ENCODE peak calls at places on chromosomes 6 and 20, in six cellular contexts. J, Q, F, Z, A and C are unnamed samples. For H3K4me1, the result is how much of the 10 kb centered on the place peaks cover.

GRCh38 chr20:51100617-51101016 is 77.7 kb upstream of the KCNG1 start:
- DNase-seq in J (no peak), Q (no peak), F (no peak), Z (no peak), A (no peak), C (no peak)

GRCh38 chr6:150325093-150325772 is 43.6 kb upstream of the IYD start:
- DNase-seq in J (peak), Q (no peak), F (no peak), Z (no peak), A (no peak), C (peak)

GRCh38 chr20:47263502-47264084 is 92.9 kb downstream of the ZMYND8 start:
- DNase-seq in J (no peak), Q (no peak), F (peak), Z (no peak), A (no peak), C (no peak)

GRCh38 chr6:54111341-54111740 is at the start of gene MLIP:
- DNase-seq in J (no peak), Q (no peak), F (no peak), Z (no peak), A (no peak), C (no peak)

GRCh38 chr6:169935348-169935718 is 183.9 kb downstream of the ERMARD start:
- DNase-seq in J (no peak), Q (no peak), F (no peak), Z (no peak), A (no peak), C (no peak)

GRCh38 chr6:10999994-11000393 is 44.1 kb downstream of the ELOVL2 start:
- DNase-seq in J (no peak), Q (no peak), F (no peak), Z (no peak), A (no peak), C (no peak)

GRCh38 chr20:62485062-62485700 is 9.4 kb upstream of the GATA5 start:
- DNase-seq in J (no peak), Q (no peak), F (peak), Z (no peak), A (no peak), C (no peak)

GRCh38 chr6:11381801-11382513 is 149.5 kb upstream of the NEDD9 start:
- DNase-seq in J (no peak), Q (peak), F (no peak), Z (peak), A (no peak), C (peak)

GRCh38 chr20:58685988-58686387 is 6.6 kb upstream of the NPEPL1 start:
- DNase-seq in J (no peak), Q (no peak), F (no peak), Z (no peak), A (no peak), C (no peak)

GRCh38 chr6:56840467-56841371 is 114.2 kb upstream of the BEND6 start:
- DNase-seq in J (peak), Q (no peak), F (no peak), Z (no peak), A (peak), C (no peak)

GRCh38 chr20:43844778-43845614 is 69.7 kb upstream of the TOX2 start:
- DNase-seq in J (peak), Q (no peak), F (no peak), Z (no peak), A (peak), C (no peak)

GRCh38 chr20:25499855-25500434 is 85.4 kb downstream of the NINL start:
- DNase-seq in J (no peak), Q (no peak), F (no peak), Z (no peak), A (no peak), C (no peak)

GRCh38 chr6:136288566-136289326 is 900 bp downstream of the BCLAF1 start:
- DNase-seq in J (peak), Q (peak), F (peak), Z (peak), A (peak), C (peak)

GRCh38 chr6:136284909-136285308 is 4.7 kb downstream of the BCLAF1 start:
- DNase-seq in J (peak), Q (no peak), F (no peak), Z (no peak), A (no peak), C (no peak)

GRCh38 chr6:136280032-136280609 is 9.5 kb downstream of the BCLAF1 start:
- DNase-seq in J (no peak), Q (no peak), F (no peak), Z (no peak), A (no peak), C (no peak)

DNA sequence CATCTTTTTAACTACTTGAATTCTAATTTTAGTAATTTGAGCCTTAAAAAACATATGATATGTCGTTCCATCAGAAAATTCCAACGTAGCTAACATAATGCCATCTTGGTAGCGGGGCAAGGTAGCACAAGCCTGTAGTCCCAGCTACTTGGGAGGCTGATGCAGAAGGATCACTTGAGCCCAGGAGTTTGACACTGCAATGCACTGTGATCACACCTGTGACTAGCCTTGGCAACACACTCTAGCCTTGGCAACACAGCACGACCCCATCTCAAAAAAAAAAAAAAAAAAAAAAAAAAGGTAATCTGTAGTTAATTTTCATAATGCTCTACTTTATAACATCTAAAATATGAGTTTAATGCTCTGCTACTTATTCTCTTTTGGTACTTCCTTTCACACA is 6.7 kb downstream of the BCLAF1 start:
- DNase-seq in J (no peak), Q (no peak), F (no peak), Z (no peak), A (no peak), C (no peak)
- H3K4me1 ChIP-seq in J (under half), Q (half or more), F (under half), Z (under half), A (half or more), C (half or more)

DNA sequence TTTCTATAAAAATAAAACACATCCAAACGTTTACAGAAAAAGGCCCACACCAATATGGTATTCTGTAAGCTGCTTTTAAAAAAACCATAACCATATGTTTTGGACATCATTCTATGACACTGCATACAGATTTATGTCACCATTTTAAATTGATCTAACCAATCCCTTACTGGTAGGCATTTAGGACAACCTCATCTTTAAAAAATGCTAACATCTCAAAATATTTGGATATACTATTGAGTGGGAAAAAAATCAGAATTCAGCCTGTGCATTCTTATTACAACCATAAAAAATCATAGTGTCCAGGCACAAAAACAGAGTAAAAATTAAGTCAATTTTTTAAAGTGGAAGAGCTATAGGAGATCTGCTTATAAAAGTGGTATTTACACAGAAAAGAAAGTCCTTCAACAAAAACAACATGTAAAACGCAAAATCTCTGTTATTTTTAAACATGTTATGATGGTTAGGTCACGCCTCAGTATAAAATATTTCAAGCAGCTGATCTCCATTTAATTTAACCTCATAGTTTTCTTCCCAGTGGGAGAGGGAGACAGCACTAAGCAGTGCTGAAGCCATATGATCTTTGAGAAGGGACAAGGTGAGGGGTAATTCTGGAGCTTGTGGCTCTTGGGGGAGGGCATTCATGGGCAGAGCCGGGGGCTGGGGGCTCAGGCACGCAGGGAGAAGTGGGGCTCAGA is 21.2 kb downstream of the TRAM2 start:
- DNase-seq in J (no peak), Q (no peak), F (no peak), Z (no peak), A (no peak), C (no peak)
- H3K4me1 ChIP-seq in J (under half), Q (under half), F (under half), Z (under half), A (under half), C (under half)

DNA sequence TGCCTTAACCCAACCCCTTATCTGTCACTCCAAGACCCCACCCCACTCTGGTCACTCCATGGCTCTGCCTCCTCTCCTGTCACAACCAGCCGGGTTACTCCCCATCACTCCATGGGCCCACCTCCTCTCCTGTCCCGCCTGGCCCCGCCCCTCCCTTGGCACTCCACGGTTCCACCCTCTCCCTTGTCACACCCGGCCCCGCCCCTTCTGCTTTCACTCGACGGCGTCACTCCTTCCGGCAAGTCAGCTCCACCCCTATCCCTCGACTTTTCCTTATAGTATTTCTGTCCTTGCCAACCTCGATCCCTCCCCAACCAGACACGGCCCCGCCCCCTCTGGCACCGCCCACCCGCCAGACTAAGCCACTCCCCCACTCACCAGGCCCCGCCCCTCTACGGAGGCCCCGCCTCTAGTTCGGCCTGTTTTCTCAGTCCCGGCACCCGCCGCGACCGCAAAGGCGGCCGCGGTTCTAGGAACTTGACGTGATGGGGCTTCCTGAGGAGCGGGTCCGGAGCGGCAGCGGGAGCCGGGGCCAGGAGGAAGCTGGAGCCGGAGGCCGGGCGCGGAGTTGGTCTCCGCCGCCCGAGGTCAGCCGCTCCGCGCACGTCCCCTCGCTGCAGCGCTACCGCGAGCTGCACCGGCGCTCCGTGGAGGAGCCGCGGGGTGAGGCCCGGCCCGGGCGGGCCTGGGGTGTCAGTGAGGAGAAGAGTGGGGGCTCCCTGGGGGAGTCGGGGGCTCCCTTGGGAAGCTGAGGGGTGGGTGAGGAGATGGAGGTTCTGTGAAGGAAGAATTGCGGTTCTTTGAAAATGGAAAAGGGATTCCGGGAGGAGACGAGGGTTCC is at the start of gene ACSS2:
- DNase-seq in J (peak), Q (peak), F (peak), Z (peak), A (peak), C (peak)
- H3K4me1 ChIP-seq in J (under half), Q (under half), F (under half), Z (under half), A (under half), C (half or more)

GRCh38 chr6:110980227-110980626 is 1.6 kb upstream of the RPF2 start:
- DNase-seq in J (no peak), Q (no peak), F (no peak), Z (no peak), A (no peak), C (no peak)
- H3K4me1 ChIP-seq in J (under half), Q (under half), F (under half), Z (under half), A (under half), C (under half)

GRCh38 chr6:128507337-128508310 is 12.8 kb downstream of the PTPRK start:
- DNase-seq in J (peak), Q (no peak), F (no peak), Z (no peak), A (peak), C (no peak)
- H3K4me1 ChIP-seq in J (half or more), Q (under half), F (under half), Z (under half), A (half or more), C (under half)